ENCODE peak calls at places on chromosomes 5 and 9, in eight cellular contexts. G, F, L, O, B, Y, E and C are unnamed samples.

GRCh38 chr9:114283551-114284111 is 39.3 kb upstream of the ORM1 start:
- DNase-seq in G (no peak), F (no peak), L (no peak), O (no peak), B (no peak), Y (no peak), E (no peak), C (no peak)

GRCh38 chr5:13480834-13481233 is 463.7 kb downstream of the DNAH5 start:
- DNase-seq in G (no peak), F (no peak), L (no peak), O (no peak), B (no peak), Y (no peak), E (no peak), C (no peak)

GRCh38 chr5:16384804-16385203 is 80.8 kb downstream of the ZNF622 start:
- DNase-seq in G (no peak), F (no peak), L (no peak), O (no peak), B (no peak), Y (no peak), E (no peak), C (no peak)

GRCh38 chr5:13987843-13988464 is 43.5 kb upstream of the DNAH5 start:
- DNase-seq in G (peak), F (no peak), L (no peak), O (peak), B (peak), Y (peak), E (peak), C (no peak)

GRCh38 chr9:127968717-127969383 is 11.9 kb downstream of the EEIG1 start:
- DNase-seq in G (peak), F (peak), L (no peak), O (peak), B (no peak), Y (peak), E (no peak), C (no peak)

GRCh38 chr5:59041355-59041754 is 458.5 kb downstream of the RAB3C start:
- DNase-seq in G (no peak), F (no peak), L (no peak), O (no peak), B (no peak), Y (no peak), E (no peak), C (no peak)

GRCh38 chr9:134606951-134607733 is 34.5 kb upstream of the COL5A1 start:
- DNase-seq in G (no peak), F (no peak), L (no peak), O (no peak), B (no peak), Y (no peak), E (peak), C (peak)

GRCh38 chr5:172194985-172195774 is 1.2 kb downstream of the EFCAB9 start:
- DNase-seq in G (no peak), F (no peak), L (no peak), O (no peak), B (no peak), Y (no peak), E (no peak), C (no peak)

GRCh38 chr5:108919591-108920326 is 172.1 kb downstream of the FER start:
- DNase-seq in G (no peak), F (no peak), L (no peak), O (no peak), B (no peak), Y (no peak), E (no peak), C (no peak)

GRCh38 chr5:148428825-148429224 is 45.1 kb downstream of the FBXO38 start:
- DNase-seq in G (no peak), F (no peak), L (no peak), O (no peak), B (no peak), Y (no peak), E (no peak), C (no peak)

GRCh38 chr9:6015278-6016157 is at the start of gene RANBP6:
- DNase-seq in G (peak), F (peak), L (peak), O (peak), B (peak), Y (peak), E (peak), C (peak)

GRCh38 chr9:99296375-99296951 is 74.4 kb downstream of the SEC61B start:
- DNase-seq in G (no peak), F (no peak), L (no peak), O (no peak), B (peak), Y (no peak), E (no peak), C (peak)

GRCh38 chr5:130571076-130571475 is 594.0 kb downstream of the HINT1 start:
- DNase-seq in G (no peak), F (peak), L (no peak), O (no peak), B (no peak), Y (no peak), E (no peak), C (no peak)

GRCh38 chr9:31388660-31389059 is 995.8 kb upstream of the ACO1 start:
- DNase-seq in G (no peak), F (no peak), L (no peak), O (no peak), B (no peak), Y (no peak), E (no peak), C (no peak)

GRCh38 chr5:173283318-173284288 is 44.6 kb downstream of the STC2 start:
- DNase-seq in G (peak), F (no peak), L (peak), O (no peak), B (peak), Y (no peak), E (peak), C (peak)

GRCh38 chr5:149215478-149216042 is 56.1 kb upstream of the AFAP1L1 start:
- DNase-seq in G (no peak), F (no peak), L (no peak), O (peak), B (no peak), Y (no peak), E (no peak), C (no peak)

GRCh38 chr9:13939129-13939528 is 374.8 kb downstream of the NFIB start:
- DNase-seq in G (no peak), F (peak), L (no peak), O (peak), B (no peak), Y (no peak), E (no peak), C (no peak)

GRCh38 chr5:173498286-173498685 is 118.2 kb downstream of the BOD1 start:
- DNase-seq in G (no peak), F (peak), L (no peak), O (no peak), B (no peak), Y (no peak), E (no peak), C (no peak)

GRCh38 chr5:143241892-143242291 is 161.6 kb downstream of the NR3C1 start:
- DNase-seq in G (no peak), F (no peak), L (no peak), O (no peak), B (no peak), Y (no peak), E (no peak), C (no peak)

GRCh38 chr9:113580041-113580953 is 116.8 kb downstream of the RGS3 start:
- DNase-seq in G (no peak), F (no peak), L (peak), O (no peak), B (peak), Y (peak), E (peak), C (peak)

GRCh38 chr5:75720882-75721281 is 3.6 kb upstream of the POC5 start:
- DNase-seq in G (no peak), F (no peak), L (no peak), O (no peak), B (no peak), Y (no peak), E (no peak), C (no peak)

GRCh38 chr5:135498662-135498995 is 37.1 kb downstream of the NEUROG1 start:
- DNase-seq in G (no peak), F (no peak), L (no peak), O (no peak), B (no peak), Y (no peak), E (no peak), C (no peak)

GRCh38 chr9:33867747-33868429 is 50.9 kb downstream of the UBE2R2 start:
- DNase-seq in G (no peak), F (peak), L (no peak), O (no peak), B (no peak), Y (no peak), E (no peak), C (no peak)

GRCh38 chr5:93607367-93608258 is 24.6 kb downstream of the NR2F1 start:
- DNase-seq in G (no peak), F (no peak), L (no peak), O (no peak), B (no peak), Y (peak), E (peak), C (no peak)

GRCh38 chr9:17807670-17808282 is 228.9 kb downstream of the SH3GL2 start:
- DNase-seq in G (no peak), F (no peak), L (no peak), O (no peak), B (no peak), Y (no peak), E (no peak), C (no peak)

GRCh38 chr9:20040991-20041606 is 252.3 kb upstream of the SLC24A2 start:
- DNase-seq in G (no peak), F (no peak), L (no peak), O (no peak), B (no peak), Y (peak), E (no peak), C (no peak)

GRCh38 chr9:96258967-96259366 is 43.0 kb downstream of the HSD17B3 start:
- DNase-seq in G (no peak), F (no peak), L (no peak), O (no peak), B (no peak), Y (no peak), E (no peak), C (no peak)

GRCh38 chr5:176296-176823 is 14.9 kb upstream of the LRRC14B start:
- DNase-seq in G (no peak), F (no peak), L (no peak), O (no peak), B (no peak), Y (no peak), E (no peak), C (no peak)

GRCh38 chr5:6727231-6727630 is 14.0 kb downstream of the TENT4A start:
- DNase-seq in G (no peak), F (no peak), L (no peak), O (no peak), B (no peak), Y (no peak), E (no peak), C (no peak)

GRCh38 chr9:112308576-112308975 is 24.8 kb downstream of the PTBP3 start:
- DNase-seq in G (no peak), F (no peak), L (no peak), O (no peak), B (no peak), Y (no peak), E (no peak), C (no peak)

GRCh38 chr9:4489919-4490704 is at the start of gene SLC1A1:
- DNase-seq in G (peak), F (no peak), L (peak), O (no peak), B (no peak), Y (peak), E (peak), C (peak)

GRCh38 chr5:163867738-163868137 is 362.3 kb downstream of the MAT2B start:
- DNase-seq in G (no peak), F (no peak), L (no peak), O (no peak), B (no peak), Y (no peak), E (no peak), C (no peak)

GRCh38 chr5:174733091-174733690 is 8.8 kb downstream of the MSX2 start:
- DNase-seq in G (no peak), F (no peak), L (no peak), O (no peak), B (no peak), Y (no peak), E (no peak), C (no peak)